ENCODE peak calls at places on chromosomes 5 and 9, in five cellular contexts. One of them, this sample, is unnamed.

GRCh38 chr9:93268551-93269314 is 84.8 kb downstream of the WNK2 start:
- DNase-seq in T-helper 17 cell: no peak
- DNase-seq in CD4-positive, alpha-beta T cell: no peak
- DNase-seq in gastrocnemius medialis: no peak
- DNase-seq in uterus: no peak
- DNase-seq in this sample: peak

GRCh38 chr5:141192110-141192725 is at the start of gene PCDHB10:
- DNase-seq in gastrocnemius medialis: no peak
- DNase-seq in uterus: no peak
- DNase-seq in CD4-positive, alpha-beta T cell: no peak
- DNase-seq in T-helper 17 cell: no peak
- DNase-seq in this sample: no peak

GRCh38 chr5:167785896-167786295 is 505.5 kb upstream of the WWC1 start:
- DNase-seq in CD4-positive, alpha-beta T cell: no peak
- DNase-seq in gastrocnemius medialis: no peak
- DNase-seq in uterus: no peak
- DNase-seq in T-helper 17 cell: no peak
- DNase-seq in this sample: no peak

GRCh38 chr9:80884180-80884579 is 805.2 kb downstream of the TLE1 start:
- DNase-seq in gastrocnemius medialis: no peak
- DNase-seq in T-helper 17 cell: no peak
- DNase-seq in CD4-positive, alpha-beta T cell: no peak
- DNase-seq in uterus: no peak
- DNase-seq in this sample: no peak

GRCh38 chr9:103183569-103184191 is 188.5 kb downstream of the CYLC2 start:
- DNase-seq in uterus: peak
- DNase-seq in CD4-positive, alpha-beta T cell: no peak
- DNase-seq in gastrocnemius medialis: no peak
- DNase-seq in T-helper 17 cell: no peak
- DNase-seq in this sample: no peak

GRCh38 chr5:125338804-125339203 is 592.4 kb upstream of the ZNF608 start:
- DNase-seq in CD4-positive, alpha-beta T cell: no peak
- DNase-seq in T-helper 17 cell: no peak
- DNase-seq in gastrocnemius medialis: no peak
- DNase-seq in uterus: no peak
- DNase-seq in this sample: no peak

GRCh38 chr9:115164511-115164974 is 46.6 kb upstream of the TNC start:
- DNase-seq in CD4-positive, alpha-beta T cell: no peak
- DNase-seq in gastrocnemius medialis: no peak
- DNase-seq in uterus: no peak
- DNase-seq in T-helper 17 cell: no peak
- DNase-seq in this sample: no peak

GRCh38 chr9:77827104-77827784 is 179.1 kb upstream of the GNA14 start:
- DNase-seq in gastrocnemius medialis: no peak
- DNase-seq in uterus: no peak
- DNase-seq in T-helper 17 cell: no peak
- DNase-seq in CD4-positive, alpha-beta T cell: no peak
- DNase-seq in this sample: no peak

GRCh38 chr5:79181419-79182022 is 54.4 kb upstream of the JMY start:
- DNase-seq in gastrocnemius medialis: no peak
- DNase-seq in T-helper 17 cell: no peak
- DNase-seq in uterus: no peak
- DNase-seq in CD4-positive, alpha-beta T cell: no peak
- DNase-seq in this sample: no peak

This sample was measured in spleen.